ENCODE peak calls at places on chromosomes 16 and 17, in four cellular contexts. S, A, V and N are unnamed samples.
A peak's percentile ranks its signal among the peaks of the same experiment; 100 is the strongest.

GRCh38 chr16:3292604-3293003 is 9.3 kb downstream of the ZNF263 start:
- DNase-seq in S (no peak), A (peak; percentile 25), V (no peak), N (no peak)

GRCh38 chr17:74040729-74041128 is 162.7 kb upstream of the RPL38 start:
- DNase-seq in S (no peak), A (no peak), V (no peak), N (no peak)

GRCh38 chr16:77761204-77761603 is 27.2 kb upstream of the VAT1L start:
- DNase-seq in S (no peak), A (no peak), V (no peak), N (no peak)

GRCh38 chr16:4924593-4925378 is 12.2 kb downstream of the PPL start:
- DNase-seq in S (no peak), A (no peak), V (no peak), N (peak; percentile 73)

GRCh38 chr17:63406689-63407330 is 39.3 kb downstream of the CYB561 start:
- DNase-seq in S (no peak), A (peak; percentile 77), V (peak; percentile 46), N (peak; percentile 88)

GRCh38 chr16:87384162-87384999 is 805 bp upstream of the FBXO31 start:
- DNase-seq in S (peak; percentile 81), A (no peak), V (no peak), N (no peak)

GRCh38 chr17:74380086-74380958 is 13.0 kb downstream of the GPR142 start:
- DNase-seq in S (peak; percentile 80), A (no peak), V (no peak), N (peak; percentile 30)

GRCh38 chr17:72297326-72298115 is 176.7 kb downstream of the SOX9 start:
- DNase-seq in S (peak; percentile 69), A (peak; percentile 49), V (no peak), N (no peak)